ENCODE peak calls at places on chromosomes 12 and 14, in eight cellular contexts. C is suprapubic skin; E is AG04450; I is NCI-H1105; O is AG09309; L is GM12865; H is stimulated activated CD8-positive, alpha-beta memory T cell treated with anti-CD3 and anti-CD28 coated beads, Interleukin-7, amount 100 ng/mL, for 24 hours; J is Peyer's patch. F is an unnamed sample.

GRCh38 chr12:111767362-111768158 is 827 bp downstream of the ALDH2 start:
- DNase-seq in E (no peak), C (no peak), L (no peak), H (no peak), J (no peak), O (no peak), I (no peak), F (no peak)

GRCh38 chr14:93005135-93005813 is 82.3 kb downstream of the CHGA start:
- DNase-seq in J (no peak), I (no peak), L (no peak), O (no peak), H (no peak), C (no peak), E (no peak), F (no peak)

GRCh38 chr14:95258754-95259593 is 60.7 kb downstream of the CLMN start:
- DNase-seq in C (no peak), L (no peak), J (no peak), E (no peak), H (no peak), I (no peak), O (no peak), F (no peak)

GRCh38 chr12:121713257-121714155 is 954 bp downstream of the TMEM120B start:
- DNase-seq in C (peak; percentile 78), I (no peak), L (peak; percentile 24), H (no peak), O (no peak), J (no peak), E (no peak), F (no peak)

GRCh38 chr12:98416845-98417244 is 98.5 kb upstream of the TMPO start:
- DNase-seq in H (no peak), L (peak; percentile 14), C (no peak), E (no peak), J (no peak), I (no peak), O (no peak), F (no peak)

GRCh38 chr14:34029921-34030334 is 79.1 kb upstream of the EGLN3 start:
- DNase-seq in J (no peak), O (peak; percentile 34), E (no peak), L (no peak), H (no peak), I (no peak), C (no peak), F (no peak)

GRCh38 chr12:31923063-31923412 is 36.2 kb upstream of the RESF1 start:
- DNase-seq in J (no peak), E (no peak), L (no peak), H (no peak), C (no peak), O (no peak), I (no peak), F (no peak)

GRCh38 chr14:24135834-24136683 is at the start of gene PSME1:
- DNase-seq in H (peak; percentile 83), O (peak; percentile 27), I (peak; percentile 94), L (peak; percentile 96), J (peak; percentile 93), C (peak; percentile 97), E (peak; percentile 59), F (no peak)

GRCh38 chr12:63298386-63298930 is 147.5 kb upstream of the AVPR1A start:
- DNase-seq in L (no peak), J (no peak), I (no peak), H (no peak), E (no peak), C (no peak), O (no peak), F (no peak)

GRCh38 chr12:54292931-54293241 is 7.9 kb downstream of the NFE2 start:
- DNase-seq in C (no peak), O (no peak), E (no peak), I (no peak), L (no peak), H (no peak), J (no peak), F (no peak)

GRCh38 chr14:96574171-96574632 is 72.0 kb downstream of the PAPOLA start:
- DNase-seq in I (no peak), L (no peak), C (no peak), E (no peak), J (no peak), H (no peak), O (no peak), F (no peak)